ENCODE peak calls at places on chromosomes 1 and 21, in seven cellular contexts. B, Z, F, R, S, U and C are unnamed samples.
A peak's percentile ranks its signal among the peaks of the same experiment; 100 is the strongest.

GRCh38 chr1:156119503-156120209 is 5.1 kb downstream of the LMNA start:
- DNase-seq in U (no peak), F (peak; percentile 77), S (peak; percentile 76), R (peak; percentile 70), Z (peak; percentile 79), B (peak; percentile 77), C (no peak)

GRCh38 chr1:19463204-19463803 is 22.0 kb downstream of the CAPZB start:
- DNase-seq in F (no peak), R (no peak), S (no peak), Z (no peak), B (no peak), U (no peak), C (no peak)

GRCh38 chr1:62691062-62691844 is 3.1 kb upstream of the DOCK7 start:
- DNase-seq in U (no peak), R (no peak), Z (no peak), F (no peak), B (no peak), S (no peak), C (no peak)

GRCh38 chr1:1351511-1352427 is 2.6 kb upstream of the DVL1 start:
- DNase-seq in B (peak; percentile 71), R (peak; percentile 86), Z (peak; percentile 89), U (peak; percentile 97), F (no peak), S (peak; percentile 38), C (peak; percentile 32)

GRCh38 chr1:109894823-109895719 is 15.6 kb upstream of the CSF1 start:
- DNase-seq in S (no peak), F (no peak), U (peak; percentile 45), R (no peak), Z (no peak), B (no peak), C (no peak)

GRCh38 chr1:94819945-94820746 is at the start of gene SLC44A3:
- DNase-seq in R (peak; percentile 52), U (peak; percentile 90), B (peak; percentile 37), S (peak; percentile 24), Z (peak; percentile 86), F (peak; percentile 72), C (peak; percentile 73)

GRCh38 chr1:153598309-153599172 is 14.4 kb downstream of the S100A16 start:
- DNase-seq in B (peak; percentile 58), R (no peak), S (peak; percentile 78), Z (peak; percentile 56), F (no peak), U (peak; percentile 91), C (no peak)

GRCh38 chr1:31904339-31905092 is 33.7 kb downstream of the PTP4A2 start:
- DNase-seq in S (peak; percentile 43), B (peak; percentile 64), Z (no peak), F (no peak), R (no peak), U (no peak), C (peak; percentile 42)

GRCh38 chr1:186878356-186878755 is 49.6 kb downstream of the PLA2G4A start:
- DNase-seq in B (no peak), U (no peak), R (no peak), Z (no peak), F (no peak), S (no peak), C (no peak)

GRCh38 chr1:196515904-196516303 is 92.3 kb downstream of the KCNT2 start:
- DNase-seq in S (no peak), U (no peak), Z (no peak), F (no peak), B (no peak), R (no peak), C (no peak)

GRCh38 chr1:167297222-167298214 is 76.8 kb downstream of the POU2F1 start:
- DNase-seq in F (peak; percentile 72), Z (no peak), U (no peak), S (peak; percentile 3), R (no peak), B (peak; percentile 67), C (no peak)

GRCh38 chr1:23810818-23811420 is 10.4 kb upstream of the GALE start:
- DNase-seq in S (peak; percentile 16), Z (no peak), R (no peak), F (peak; percentile 90), U (peak; percentile 54), B (peak; percentile 25), C (peak; percentile 41)

GRCh38 chr1:218209351-218209861 is 75.7 kb upstream of the RRP15 start:
- DNase-seq in S (peak; percentile 93), F (no peak), B (peak; percentile 87), U (no peak), R (no peak), Z (no peak), C (peak; percentile 27)

GRCh38 chr1:241531195-241532172 is 694 bp upstream of the KMO start:
- DNase-seq in B (peak; percentile 88), R (no peak), S (peak; percentile 78), F (no peak), Z (no peak), U (no peak), C (peak; percentile 67)

GRCh38 chr1:235917267-235917811 is 50.6 kb upstream of the LYST start:
- DNase-seq in U (peak; percentile 91), S (peak; percentile 99), R (peak; percentile 75), F (peak; percentile 67), B (peak; percentile 99), Z (peak; percentile 85), C (peak; percentile 98)

GRCh38 chr1:246304468-246305259 is 202.4 kb downstream of the SMYD3 start:
- DNase-seq in U (peak; percentile 59), S (no peak), R (no peak), Z (no peak), F (no peak), B (no peak), C (no peak)

GRCh38 chr1:61330018-61330417 is 247.7 kb downstream of the NFIA start:
- DNase-seq in Z (no peak), U (no peak), S (no peak), F (no peak), B (no peak), R (no peak), C (no peak)

GRCh38 chr1:89545264-89546038 is 20.8 kb downstream of the LRRC8B start:
- DNase-seq in B (no peak), Z (no peak), F (no peak), U (no peak), S (peak; percentile 19), R (no peak), C (peak; percentile 72)

GRCh38 chr1:112575154-112575804 is 43.7 kb downstream of the ST7L start:
- DNase-seq in S (peak; percentile 98), U (peak; percentile 47), R (no peak), F (no peak), Z (no peak), B (peak; percentile 97), C (peak; percentile 95)

GRCh38 chr1:220431840-220432239 is 96.1 kb upstream of the MARK1 start:
- DNase-seq in B (no peak), Z (no peak), S (no peak), F (no peak), U (no peak), R (peak; percentile 27), C (no peak)

GRCh38 chr1:216175714-216176113 is 247.5 kb downstream of the USH2A start:
- DNase-seq in Z (no peak), U (no peak), R (no peak), F (no peak), B (no peak), S (no peak), C (no peak)

GRCh38 chr21:8991968-8992621 is 1529.3 kb upstream of the TPTE start:
- DNase-seq in F (no peak), U (peak; percentile 76), R (no peak), B (no peak), S (no peak), Z (no peak), C (no peak)

GRCh38 chr21:8993284-8993942 is 1528.0 kb upstream of the TPTE start:
- DNase-seq in Z (no peak), R (no peak), B (no peak), U (peak; percentile 84), S (no peak), F (no peak), C (no peak)

GRCh38 chr21:8994640-8995511 is 1526.5 kb upstream of the TPTE start:
- DNase-seq in U (peak; percentile 73), S (no peak), F (no peak), Z (no peak), R (no peak), B (no peak), C (no peak)

GRCh38 chr21:8992731-8993174 is 1528.6 kb upstream of the TPTE start:
- DNase-seq in F (no peak), B (no peak), R (no peak), Z (no peak), S (no peak), U (peak; percentile 66), C (no peak)

GRCh38 chr21:8993943-8994639 is 1527.3 kb upstream of the TPTE start:
- DNase-seq in F (no peak), S (no peak), Z (no peak), R (no peak), B (no peak), U (peak; percentile 68), C (no peak)
- H3K9me3 ChIP-seq in F (no peaks in the 10 kb centered on the region), S (peaks cover 46% of the 10 kb centered on the region), Z (no peaks in the 10 kb centered on the region), R (peaks cover 5% of the 10 kb centered on the region), B (peaks cover 11% of the 10 kb centered on the region), U (peaks cover 24% of the 10 kb centered on the region), C (peaks cover 19% of the 10 kb centered on the region)

GRCh38 chr1:151255381-151255780 is 847 bp downstream of the PSMD4 start:
- DNase-seq in S (peak; percentile 23), F (no peak), U (peak; percentile 71), B (no peak), R (no peak), Z (no peak), C (peak; percentile 4)
- H3K4me3 ChIP-seq in S (peak overlapping the region; percentile 67), F (peak overlapping the region; percentile 96), U (peak overlapping the region; percentile 74), B (peak overlapping the region; percentile 95), R (peak overlapping the region; percentile 87), Z (peak overlapping the region; percentile 90), C (peak overlapping the region; percentile 91)

GRCh38 chr21:33802458-33802857 is 113.1 kb downstream of the ATP5PO start:
- DNase-seq in Z (no peak), R (no peak), B (no peak), F (no peak), U (no peak), S (no peak), C (no peak)
- H3K27ac ChIP-seq in Z (no peak overlapping the region), R (no peak overlapping the region), B (no peak overlapping the region), F (no peak overlapping the region), U (no peak overlapping the region), S (no peak overlapping the region), C (no peak overlapping the region)

GRCh38 chr1:80917225-80917624 is 883.5 kb upstream of the ADGRL2 start:
- DNase-seq in B (no peak), S (no peak), F (no peak), R (no peak), Z (no peak), U (no peak), C (no peak)

GRCh38 chr1:80917826-80918225 is 882.9 kb upstream of the ADGRL2 start:
- DNase-seq in U (no peak), B (no peak), S (no peak), Z (no peak), R (no peak), F (no peak), C (no peak)

GRCh38 chr1:80919426-80919825 is 881.3 kb upstream of the ADGRL2 start:
- DNase-seq in F (no peak), S (no peak), R (no peak), Z (no peak), B (no peak), U (no peak), C (no peak)

GRCh38 chr1:80918365-80918764 is 882.4 kb upstream of the ADGRL2 start:
- DNase-seq in F (no peak), U (no peak), R (no peak), B (peak; percentile 18), S (peak; percentile 4), Z (no peak), C (no peak)

DNA sequence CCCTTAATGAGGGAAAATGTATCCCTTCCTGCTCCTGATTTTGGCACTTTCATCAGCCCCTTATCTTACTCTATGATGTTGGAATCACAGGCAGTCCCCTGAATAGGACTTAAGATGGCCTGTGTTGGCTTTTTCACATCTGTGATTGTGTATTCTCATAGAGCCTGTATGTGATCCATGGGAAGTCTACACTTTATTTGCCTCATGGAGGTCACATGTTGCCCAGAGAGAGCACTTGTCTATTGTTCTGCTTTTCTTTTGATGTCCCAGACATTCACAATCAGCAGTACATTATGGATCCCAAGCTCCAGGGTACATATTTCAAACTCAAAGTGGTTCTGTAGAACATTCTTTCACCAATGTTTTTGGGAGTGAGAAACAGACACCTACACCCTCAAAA is 885.2 kb upstream of the ADGRL2 start:
- DNase-seq in S (no peak), Z (no peak), U (no peak), B (no peak), R (no peak), F (no peak), C (no peak)
- H3K9me3 ChIP-seq in S (no peaks in the 10 kb centered on the region), Z (no peaks in the 10 kb centered on the region), U (peaks cover 4% of the 10 kb centered on the region), B (no peaks in the 10 kb centered on the region), R (no peaks in the 10 kb centered on the region), F (no peaks in the 10 kb centered on the region), C (no peaks in the 10 kb centered on the region)